ENCODE peak calls at places on chromosome 6, in ten cellular contexts. S is T follicular helper cell; W is activated naive CD4-positive, alpha-beta T cell treated with anti-CD3 and anti-CD28 coated beads for 36 hours; O is stimulated activated CD4-positive, alpha-beta T cell treated with anti-CD3 and anti-CD28 coated beads, Interleukin-12 subunit alpha, Interleukin-12 subunit beta, amount 100 ng/mL, for 4 hours; E is AG09319; J is effector memory CD4-positive, alpha-beta T cell; N is cardiac muscle cell; Z is left ventricle myocardium inferior; B is A549; X is HEK293T. I is an unnamed sample.

GRCh38 chr6:87590989-87591388 is 1.1 kb downstream of the ORC3 start:
- DNase-seq in S (no peak), W (no peak), O (no peak), E (no peak), J (no peak), N (no peak), Z (no peak), B (no peak), X (no peak), I (no peak)

GRCh38 chr6:154989457-154989856 is 5.7 kb upstream of the TIAM2 start:
- DNase-seq in S (no peak), W (no peak), O (no peak), E (no peak), J (no peak), N (no peak), Z (no peak), B (no peak), X (no peak), I (no peak)

GRCh38 chr6:64932486-64932885 is 774.5 kb downstream of the EYS start:
- DNase-seq in S (no peak), W (no peak), O (no peak), E (no peak), J (no peak), N (no peak), Z (no peak), B (no peak), X (no peak), I (no peak)

GRCh38 chr6:156599977-156600647 is 177.1 kb upstream of the ARID1B start:
- DNase-seq in S (no peak), W (no peak), O (no peak), E (no peak), J (no peak), N (no peak), Z (no peak), B (no peak), X (no peak), I (no peak)

GRCh38 chr6:57276946-57277345 is 40.5 kb upstream of the PRIM2 start:
- DNase-seq in S (no peak), W (no peak), O (no peak), E (no peak), J (no peak), N (no peak), Z (no peak), B (no peak), X (no peak), I (no peak)

GRCh38 chr6:55980627-55981211 is 105.3 kb upstream of the BMP5 start:
- DNase-seq in S (no peak), W (no peak), O (no peak), E (no peak), J (no peak), N (peak; percentile 64), Z (no peak), B (peak; percentile 4), X (peak; percentile 16), I (peak; percentile 2)

GRCh38 chr6:40732878-40733277 is 145.7 kb upstream of the LRFN2 start:
- DNase-seq in S (no peak), W (no peak), O (no peak), E (no peak), J (no peak), N (no peak), Z (no peak), B (no peak), X (no peak), I (no peak)

GRCh38 chr6:126002755-126003390 is 16.5 kb downstream of the TRMT11 start:
- DNase-seq in S (no peak), W (no peak), O (no peak), E (no peak), J (no peak), N (no peak), Z (no peak), B (no peak), X (no peak), I (no peak)

GRCh38 chr6:25094726-25095125 is 159.0 kb upstream of the RIPOR2 start:
- DNase-seq in S (no peak), W (no peak), O (no peak), E (no peak), J (no peak), N (no peak), Z (no peak), B (no peak), X (no peak), I (no peak)

GRCh38 chr6:89411019-89411268 is 1.1 kb downstream of the RRAGD start:
- DNase-seq in S (no peak), W (peak; percentile 34), O (peak; percentile 20), E (no peak), J (no peak), N (no peak), Z (no peak), B (no peak), X (no peak), I (peak; percentile 63)

GRCh38 chr6:52284131-52284459 is 447 bp downstream of the MCM3 start:
- DNase-seq in S (no peak), W (peak; percentile 61), O (no peak), E (no peak), J (no peak), N (peak; percentile 81), Z (peak; percentile 29), B (no peak), X (peak; percentile 38), I (no peak)

GRCh38 chr6:151009576-151009975 is 144.1 kb downstream of the MTHFD1L start:
- DNase-seq in S (no peak), W (no peak), O (no peak), E (no peak), J (no peak), N (no peak), Z (no peak), B (no peak), X (no peak), I (no peak)

GRCh38 chr6:118212451-118213173 is 305.5 kb downstream of the SLC35F1 start:
- DNase-seq in S (no peak), W (no peak), O (no peak), E (no peak), J (no peak), N (no peak), Z (no peak), B (no peak), X (no peak), I (no peak)

GRCh38 chr6:28587011-28587745 is 61.5 kb downstream of the GPX5 start:
- DNase-seq in S (peak; percentile 24), W (peak; percentile 80), O (peak; percentile 66), E (no peak), J (no peak), N (peak; percentile 74), Z (peak; percentile 36), B (peak; percentile 67), X (peak; percentile 72), I (peak; percentile 54)

GRCh38 chr6:147246853-147247635 is 42.8 kb downstream of the STXBP5 start:
- DNase-seq in S (no peak), W (no peak), O (no peak), E (no peak), J (no peak), N (no peak), Z (no peak), B (no peak), X (no peak), I (no peak)

GRCh38 chr6:43873806-43874714 is 104.0 kb downstream of the VEGFA start:
- DNase-seq in S (no peak), W (no peak), O (no peak), E (no peak), J (no peak), N (no peak), Z (no peak), B (no peak), X (no peak), I (no peak)

GRCh38 chr6:44856495-44856878 is 469.0 kb downstream of the CDC5L start:
- DNase-seq in S (no peak), W (no peak), O (no peak), E (no peak), J (no peak), N (no peak), Z (no peak), B (no peak), X (no peak), I (no peak)

GRCh38 chr6:160881409-160881808 is 110.2 kb upstream of the MAP3K4 start:
- DNase-seq in S (no peak), W (no peak), O (no peak), E (no peak), J (no peak), N (no peak), Z (no peak), B (no peak), X (no peak), I (no peak)

GRCh38 chr6:22091424-22091948 is 205.3 kb downstream of the PRL start:
- DNase-seq in S (no peak), W (no peak), O (no peak), E (no peak), J (no peak), N (no peak), Z (no peak), B (no peak), X (no peak), I (no peak)

GRCh38 chr6:56683882-56684281 is 41.2 kb upstream of the DST start:
- DNase-seq in S (no peak), W (no peak), O (no peak), E (peak; percentile 61), J (no peak), N (no peak), Z (no peak), B (peak; percentile 40), X (no peak), I (no peak)

GRCh38 chr6:36464233-36464632 is 21.4 kb downstream of the KCTD20 start:
- DNase-seq in S (no peak), W (no peak), O (no peak), E (no peak), J (no peak), N (no peak), Z (no peak), B (no peak), X (no peak), I (no peak)

GRCh38 chr6:165735065-165735464 is 72.0 kb upstream of the PDE10A start:
- DNase-seq in S (no peak), W (no peak), O (no peak), E (no peak), J (no peak), N (no peak), Z (no peak), B (no peak), X (no peak), I (no peak)

GRCh38 chr6:46098678-46099077 is 31.1 kb upstream of the ENPP4 start:
- DNase-seq in S (no peak), W (no peak), O (no peak), E (no peak), J (no peak), N (no peak), Z (peak; percentile 36), B (no peak), X (no peak), I (peak; percentile 26)

GRCh38 chr6:165889636-165890403 is 226.8 kb upstream of the PDE10A start:
- DNase-seq in S (no peak), W (peak; percentile 37), O (no peak), E (no peak), J (no peak), N (peak; percentile 63), Z (no peak), B (no peak), X (peak; percentile 66), I (peak; percentile 34)

GRCh38 chr6:29483186-29483585 is 4.6 kb downstream of the MAS1L start:
- DNase-seq in S (no peak), W (no peak), O (no peak), E (no peak), J (no peak), N (no peak), Z (no peak), B (no peak), X (no peak), I (no peak)

I was measured in HuH-7.